ENCODE peak calls at places on chromosomes 3 and 15, in four cellular contexts. X is IMR-90, T is right lobe of liver, A is uterus. S is an unnamed sample.

GRCh38 chr3:46954178-46954577 is 22.4 kb downstream of the CCDC12 start:
- DNase-seq in X (no peak), T (no peak), A (no peak), S (no peak)

GRCh38 chr3:63354160-63354559 is 76.1 kb downstream of the SYNPR start:
- DNase-seq in X (no peak), T (no peak), A (no peak), S (no peak)

GRCh38 chr3:46284981-46285683 is 42.9 kb downstream of the CCR3 start:
- DNase-seq in X (no peak), T (no peak), A (no peak), S (no peak)

GRCh38 chr3:20974389-20974788 is 776.6 kb downstream of the ZNF385D start:
- DNase-seq in X (no peak), T (no peak), A (no peak), S (no peak)

GRCh38 chr3:80492162-80492561 is 724.4 kb upstream of the ROBO1 start:
- DNase-seq in X (no peak), T (no peak), A (no peak), S (no peak)

GRCh38 chr15:58213587-58214360 is 75.6 kb downstream of the AQP9 start:
- DNase-seq in X (peak; percentile 18), T (no peak), A (no peak), S (no peak)

GRCh38 chr15:48440084-48440483 is 108.9 kb downstream of the DUT start:
- DNase-seq in X (peak; percentile 87), T (no peak), A (peak; percentile 51), S (peak; percentile 48)

GRCh38 chr3:197417451-197417850 is 119.0 kb upstream of the DLG1 start:
- DNase-seq in X (peak; percentile 60), T (no peak), A (no peak), S (no peak)

GRCh38 chr3:73580343-73580742 is 44.4 kb downstream of the PDZRN3 start:
- DNase-seq in X (peak; percentile 100), T (no peak), A (no peak), S (no peak)

GRCh38 chr3:123618076-123618703 is 33.3 kb upstream of the HACD2 start:
- DNase-seq in X (no peak), T (no peak), A (no peak), S (no peak)

GRCh38 chr3:150169279-150169970 is 198.7 kb upstream of the PFN2 start:
- DNase-seq in X (no peak), T (no peak), A (no peak), S (no peak)

GRCh38 chr3:71305246-71306206 is 278.0 kb downstream of the FOXP1 start:
- DNase-seq in X (peak; percentile 57), T (peak; percentile 35), A (peak; percentile 20), S (no peak)

GRCh38 chr15:31365655-31366127 is 39.1 kb downstream of the KLF13 start:
- DNase-seq in X (peak; percentile 72), T (peak; percentile 87), A (peak; percentile 87), S (peak; percentile 98)

GRCh38 chr3:115040673-115041286 is 106.3 kb downstream of the ZBTB20 start:
- DNase-seq in X (peak; percentile 52), T (no peak), A (no peak), S (peak; percentile 38)

GRCh38 chr15:28876131-28876844 is 9.5 kb upstream of the APBA2 start:
- DNase-seq in X (no peak), T (no peak), A (no peak), S (no peak)

GRCh38 chr15:40282144-40282869 is 557 bp downstream of the ANKRD63 start:
- DNase-seq in X (no peak), T (peak; percentile 75), A (no peak), S (no peak)

GRCh38 chr15:69300129-69300588 is 1.4 kb downstream of the PAQR5 start:
- DNase-seq in X (no peak), T (no peak), A (no peak), S (peak; percentile 47)

GRCh38 chr3:76203578-76203977 is 418.2 kb upstream of the ZNF717 start:
- DNase-seq in X (no peak), T (no peak), A (no peak), S (no peak)

GRCh38 chr3:105747056-105747455 is 121.8 kb downstream of the CBLB start:
- DNase-seq in X (peak; percentile 44), T (no peak), A (no peak), S (no peak)

GRCh38 chr15:34318277-34319079 is 19.1 kb downstream of the SLC12A6 start:
- DNase-seq in X (peak; percentile 68), T (peak; percentile 57), A (peak; percentile 41), S (peak; percentile 75)

GRCh38 chr3:113405180-113405579 is 36.1 kb downstream of the CFAP44 start:
- DNase-seq in X (peak; percentile 62), T (no peak), A (no peak), S (no peak)

GRCh38 chr15:79102595-79102994 is 12.0 kb upstream of the RASGRF1 start:
- DNase-seq in X (no peak), T (no peak), A (no peak), S (no peak)

GRCh38 chr3:100030914-100031313 is 83.4 kb downstream of the FILIP1L start:
- DNase-seq in X (no peak), T (no peak), A (no peak), S (no peak)

GRCh38 chr3:100030346-100030745 is 84.0 kb downstream of the FILIP1L start:
- DNase-seq in X (peak; percentile 53), T (no peak), A (no peak), S (no peak)

GRCh38 chr3:100033184-100033583 is 81.1 kb downstream of the FILIP1L start:
- DNase-seq in X (peak; percentile 81), T (no peak), A (no peak), S (peak; percentile 38)

GRCh38 chr3:100033814-100034490 is 80.3 kb downstream of the FILIP1L start:
- DNase-seq in X (peak; percentile 52), T (no peak), A (no peak), S (no peak)

DNA sequence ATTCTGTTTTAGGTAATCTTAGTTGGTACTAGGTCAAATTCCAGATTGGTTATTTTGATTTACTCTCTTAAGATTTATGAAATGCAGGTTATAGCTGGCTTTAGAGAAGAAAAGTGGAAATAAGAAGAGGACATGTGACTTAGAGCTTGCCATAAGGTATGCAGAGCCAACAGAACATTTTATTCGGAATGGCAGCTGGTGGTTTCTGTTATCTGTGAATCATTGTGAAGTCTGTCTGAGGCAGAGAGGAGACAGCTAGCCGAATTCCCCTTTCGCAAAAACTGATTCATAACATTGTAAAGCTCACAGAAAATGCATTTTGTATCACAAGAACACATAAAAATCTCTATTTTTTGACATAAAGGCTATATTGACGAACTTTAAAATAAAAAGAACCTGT is 82.0 kb downstream of the FILIP1L start:
- DNase-seq in X (peak; percentile 90), T (no peak), A (no peak), S (peak; percentile 35)
- TF ChIP-seq POLR2A in X (no peak), T (no peak), A (no peak), S (peak; percentile 23)

GRCh38 chr3:37148208-37148607 is 26.2 kb downstream of the LRRFIP2 start:
- DNase-seq in X (no peak), T (no peak), A (no peak), S (no peak)

GRCh38 chr3:37147676-37148075 is 26.7 kb downstream of the LRRFIP2 start:
- DNase-seq in X (no peak), T (no peak), A (no peak), S (no peak)

GRCh38 chr3:37145607-37146006 is 28.8 kb downstream of the LRRFIP2 start:
- DNase-seq in X (no peak), T (no peak), A (no peak), S (no peak)

GRCh38 chr3:37150621-37151020 is 23.8 kb downstream of the LRRFIP2 start:
- DNase-seq in X (no peak), T (no peak), A (no peak), S (no peak)

GRCh38 chr3:37149246-37149645 is 25.1 kb downstream of the LRRFIP2 start:
- DNase-seq in X (no peak), T (no peak), A (no peak), S (no peak)
- H3K4me1 ChIP-seq in X (no peaks in the 10 kb centered on the region), T (no peaks in the 10 kb centered on the region), A (no peaks in the 10 kb centered on the region), S (peaks cover 26% of the 10 kb centered on the region)

GRCh38 chr3:187983484-187984124 is 170.4 kb upstream of the LPP start:
- DNase-seq in X (no peak), T (peak; percentile 46), A (no peak), S (peak; percentile 47)
- TF ChIP-seq CTCF in X (no peak), T (no peak), A (no peak), S (no peak)

DNA sequence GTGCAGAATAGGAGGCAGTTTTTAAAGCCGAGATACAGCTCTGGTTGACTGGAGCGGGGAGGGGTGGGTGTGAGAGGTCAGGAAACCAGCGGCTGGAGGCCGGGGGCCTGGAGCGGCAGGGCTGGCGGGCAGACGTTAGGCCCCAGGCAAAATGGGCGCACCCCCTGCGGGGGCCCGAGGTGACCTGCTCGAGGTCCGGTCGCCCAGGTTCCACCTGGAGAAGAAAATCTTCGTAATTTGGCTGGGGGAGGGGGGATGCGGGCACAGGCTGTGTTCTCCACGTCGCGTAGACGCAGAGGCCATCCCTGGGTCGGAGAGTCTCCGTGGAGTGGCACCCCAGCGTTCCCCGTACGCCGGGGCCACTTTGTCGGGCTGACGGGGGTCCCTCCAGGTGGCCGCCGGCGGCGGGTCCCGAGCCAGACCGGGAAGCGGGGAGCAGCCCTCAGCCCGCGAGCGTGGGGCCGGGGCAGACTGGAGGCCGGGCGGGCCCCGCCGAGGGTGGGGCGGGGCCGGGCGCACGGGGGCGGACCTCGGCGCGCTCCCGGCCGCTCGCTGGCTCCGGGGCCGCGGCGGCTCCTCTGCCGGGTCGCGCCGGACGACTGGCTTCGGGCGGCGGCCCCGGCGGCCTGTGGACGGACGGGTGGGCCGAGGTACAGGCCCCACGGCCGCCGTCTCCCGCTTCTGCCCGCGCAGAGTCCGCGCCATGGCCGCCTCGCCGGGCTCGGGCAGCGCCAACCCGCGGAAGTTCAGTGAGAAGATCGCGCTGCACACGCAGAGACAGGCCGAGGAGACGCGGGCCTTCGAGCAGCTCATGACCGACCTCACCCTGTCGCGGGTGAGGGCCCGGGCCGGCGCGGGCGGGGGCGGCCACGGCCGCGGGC is at the start of gene CRTC3:
- DNase-seq in X (peak; percentile 48), T (peak; percentile 70), A (peak; percentile 63), S (peak; percentile 71)
- TF ChIP-seq POLR2A in X (peak; percentile 66), T (peak; percentile 69), A (peak; percentile 80), S (peak; percentile 66)

GRCh38 chr15:74794970-74795349 is 13.1 kb downstream of the CSK start:
- DNase-seq in X (no peak), T (no peak), A (no peak), S (no peak)
- H3K4me1 ChIP-seq in X (peaks cover 9% of the 10 kb centered on the region), T (no peaks in the 10 kb centered on the region), A (no peaks in the 10 kb centered on the region), S (peaks cover 37% of the 10 kb centered on the region)

GRCh38 chr3:193782747-193783146 is 189.7 kb downstream of the OPA1 start:
- DNase-seq in X (no peak), T (no peak), A (no peak), S (no peak)
- TF ChIP-seq CTCF in X (no peak), T (no peak), A (no peak), S (no peak)

DNA sequence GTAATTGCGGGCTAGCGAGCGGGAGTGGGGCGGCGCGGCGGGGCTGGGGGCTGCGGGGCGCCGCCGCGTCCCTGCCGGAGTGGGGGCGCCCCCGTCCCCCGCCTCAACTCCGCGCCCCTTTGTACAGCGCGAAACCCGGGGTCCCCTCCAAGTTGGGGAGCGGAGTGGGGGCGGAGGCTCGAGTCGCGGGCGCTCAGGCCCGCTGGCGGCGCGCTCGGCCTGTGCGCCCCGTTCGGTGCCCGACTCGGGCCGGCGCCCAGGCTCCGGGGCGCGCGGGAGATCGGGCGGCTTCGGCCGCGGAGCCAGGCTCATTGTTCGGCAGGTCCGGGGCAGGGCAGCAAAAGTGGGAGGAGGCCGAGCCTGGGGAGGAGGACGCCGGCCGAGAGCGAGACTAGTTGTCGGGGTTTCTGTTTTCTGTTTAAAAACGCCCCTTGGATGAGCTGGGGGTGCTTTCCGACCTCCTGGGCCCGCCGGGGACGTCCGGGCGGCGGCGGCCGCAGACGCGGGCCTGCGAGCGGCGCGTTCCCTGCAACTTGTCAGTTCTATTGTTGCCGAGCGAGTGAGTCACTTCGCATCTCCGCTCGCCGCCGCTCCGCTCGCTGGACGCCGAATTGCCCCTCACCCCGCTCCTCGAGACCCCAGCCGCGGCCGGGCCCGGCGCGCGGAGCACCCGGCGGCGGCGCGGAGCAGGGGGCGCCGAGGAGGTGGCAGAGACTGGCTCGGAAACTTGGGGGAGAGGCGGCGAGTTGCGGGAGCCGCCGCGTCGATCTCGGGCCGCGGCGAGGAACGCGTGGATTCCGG is 663 bp downstream of the TCF12 start:
- DNase-seq in X (peak; percentile 73), T (peak; percentile 63), A (peak; percentile 54), S (peak; percentile 68)
- TF ChIP-seq POLR2A in X (peak; percentile 45), T (peak; percentile 14), A (peak; percentile 41), S (peak; percentile 68)